ENCODE peak calls at places on chromosomes 5 and 9, in six cellular contexts. M is mesenchymal stem cell, A is hepatocyte, D is MM.1S, G is neural progenitor cell, T is fibroblast of lung. J is an unnamed sample.
A peak's percentile ranks its signal among the peaks of the same experiment; 100 is the strongest.

GRCh38 chr5:115246361-115246991 is 16.2 kb downstream of the PGGT1B start:
- DNase-seq in G (peak; percentile 54), M (peak; percentile 57), A (peak; percentile 40), D (peak; percentile 44), T (peak; percentile 60), J (peak; percentile 26)

GRCh38 chr5:16784843-16785791 is 151.0 kb downstream of the MYO10 start:
- DNase-seq in G (no peak), A (no peak), D (no peak), T (no peak), M (no peak), J (no peak)

GRCh38 chr5:73120222-73121108 is at the start of gene TMEM171:
- DNase-seq in A (peak; percentile 79), D (no peak), T (peak; percentile 14), G (peak; percentile 87), M (peak; percentile 30), J (peak; percentile 73)

GRCh38 chr5:110916373-110917049 is 155.0 kb upstream of the TSLP start:
- DNase-seq in M (peak; percentile 98), D (no peak), A (peak; percentile 70), T (peak; percentile 94), G (peak; percentile 23), J (peak; percentile 77)

GRCh38 chr5:111517853-111518501 is 5.6 kb upstream of the STARD4 start:
- DNase-seq in A (no peak), D (no peak), M (no peak), T (no peak), G (no peak), J (no peak)

GRCh38 chr5:102453716-102454115 is 45.1 kb downstream of the SLCO6A1 start:
- DNase-seq in T (no peak), D (peak; percentile 65), A (no peak), G (no peak), M (peak; percentile 41), J (no peak)

GRCh38 chr5:110909415-110909814 is 162.1 kb upstream of the TSLP start:
- DNase-seq in A (no peak), M (no peak), G (no peak), D (no peak), T (no peak), J (no peak)

GRCh38 chr5:111737716-111738115 is 19.3 kb downstream of the NREP start:
- DNase-seq in M (peak; percentile 59), T (peak; percentile 80), D (no peak), G (no peak), A (no peak), J (no peak)

GRCh38 chr5:9775339-9775738 is 145.2 kb upstream of the TAS2R1 start:
- DNase-seq in D (no peak), G (no peak), T (no peak), A (no peak), M (no peak), J (no peak)

GRCh38 chr5:22341406-22341805 is 511.7 kb downstream of the CDH12 start:
- DNase-seq in A (no peak), M (no peak), T (no peak), G (no peak), D (no peak), J (no peak)

GRCh38 chr5:9198399-9198798 is 347.5 kb downstream of the SEMA5A start:
- DNase-seq in G (peak; percentile 40), M (peak; percentile 44), T (peak; percentile 53), D (no peak), A (no peak), J (no peak)

GRCh38 chr9:136686794-136687711 is at the start of gene AGPAT2:
- DNase-seq in M (peak; percentile 51), T (peak; percentile 45), D (no peak), G (peak; percentile 68), A (peak; percentile 93), J (peak; percentile 51)

GRCh38 chr5:78213799-78214198 is 80.7 kb downstream of the AP3B1 start:
- DNase-seq in G (no peak), T (no peak), A (no peak), D (no peak), M (no peak), J (no peak)

GRCh38 chr5:107476783-107477182 is 194.0 kb downstream of the EFNA5 start:
- DNase-seq in T (no peak), D (peak; percentile 91), A (peak; percentile 30), M (peak; percentile 75), G (no peak), J (no peak)

GRCh38 chr9:21904371-21904770 is 89.8 kb downstream of the CDKN2A start:
- DNase-seq in T (no peak), A (no peak), M (no peak), G (no peak), D (no peak), J (no peak)

GRCh38 chr5:132019857-132020555 is 8.5 kb upstream of the ACSL6 start:
- DNase-seq in G (no peak), D (peak; percentile 93), T (no peak), A (no peak), M (no peak), J (peak; percentile 46)

GRCh38 chr5:132369012-132369470 is 469 bp upstream of the SLC22A5 start:
- DNase-seq in A (peak; percentile 23), D (no peak), M (peak; percentile 27), T (peak; percentile 25), G (no peak), J (no peak)

GRCh38 chr9:132168347-132168746 is 6.5 kb downstream of the NTNG2 start:
- DNase-seq in T (no peak), D (no peak), M (no peak), A (no peak), G (no peak), J (peak; percentile 27)

GRCh38 chr5:127762412-127762811 is 59.2 kb downstream of the CCDC192 start:
- DNase-seq in G (no peak), T (no peak), A (no peak), D (no peak), M (no peak), J (no peak)

GRCh38 chr5:103519550-103519949 is 43.0 kb downstream of the NUDT12 start:
- DNase-seq in T (peak; percentile 1), M (no peak), G (peak; percentile 55), D (no peak), A (peak; percentile 19), J (no peak)

GRCh38 chr9:87502446-87503232 is 5.0 kb downstream of the DAPK1 start:
- DNase-seq in D (no peak), A (no peak), T (no peak), M (no peak), G (no peak), J (no peak)

GRCh38 chr9:89740722-89741121 is 135.9 kb downstream of the GADD45G start:
- DNase-seq in G (no peak), T (no peak), D (peak; percentile 27), A (no peak), M (no peak), J (no peak)

GRCh38 chr5:100846722-100847121 is 56.4 kb downstream of the ST8SIA4 start:
- DNase-seq in A (no peak), G (no peak), D (no peak), M (no peak), T (peak; percentile 25), J (no peak)
- H2AFZ ChIP-seq in A (no peak overlapping the region), G (no peak overlapping the region), D (no peak overlapping the region), M (no peak overlapping the region), T (no peak overlapping the region), J (no peak overlapping the region)

DNA sequence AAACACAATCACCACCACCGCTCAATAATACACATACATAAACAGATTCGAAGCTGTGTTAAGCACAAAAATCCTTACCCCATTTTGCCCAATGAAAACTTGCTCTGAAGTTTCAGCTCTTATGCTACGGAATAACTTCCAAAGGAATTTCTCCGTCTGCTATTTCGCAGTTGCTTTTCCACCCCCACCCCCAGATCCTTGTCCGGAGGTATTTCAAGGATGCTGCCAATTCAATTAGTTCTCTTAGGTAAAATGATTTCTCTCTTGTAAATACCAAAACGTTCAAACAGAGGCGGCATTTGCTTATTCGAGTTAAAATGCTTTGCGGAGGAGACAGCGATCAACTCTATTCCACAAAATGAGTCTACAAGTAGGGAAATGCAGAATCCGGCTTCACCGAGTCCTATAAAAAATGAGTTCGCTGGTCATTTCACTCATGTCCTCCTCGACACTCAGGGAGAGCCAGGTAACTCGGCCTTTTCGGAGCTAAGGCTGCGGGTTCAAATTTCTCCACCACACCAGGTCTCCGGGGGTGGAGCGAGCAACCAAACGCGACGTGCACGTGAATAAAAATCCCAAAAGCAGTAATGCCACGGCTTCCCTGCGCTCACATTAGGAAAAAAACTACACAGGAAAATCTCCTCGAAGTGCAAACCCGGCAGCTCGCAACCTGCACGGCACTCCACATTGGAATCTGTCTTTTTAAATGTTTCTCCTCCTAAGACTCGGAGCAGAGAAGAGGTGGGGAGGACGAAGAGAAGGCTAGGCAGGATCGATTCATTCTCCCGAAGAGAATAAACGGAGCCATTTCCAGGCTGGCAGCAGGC is 1.0 kb downstream of the HOMER1 start:
- DNase-seq in A (peak; percentile 38), M (peak; percentile 58), T (peak; percentile 41), D (no peak), G (peak; percentile 41), J (peak; percentile 48)
- H2AFZ ChIP-seq in A (peak overlapping the region; percentile 59), M (no peak overlapping the region), T (peak overlapping the region; percentile 74), D (peak overlapping the region; percentile 51), G (peak overlapping the region; percentile 23), J (peak overlapping the region; percentile 89)

GRCh38 chr5:174596429-174596828 is 128.0 kb upstream of the MSX2 start:
- DNase-seq in G (no peak), M (peak; percentile 32), D (no peak), T (peak; percentile 24), A (no peak), J (no peak)
- H2AFZ ChIP-seq in G (no peak overlapping the region), M (no peak overlapping the region), D (no peak overlapping the region), T (no peak overlapping the region), A (no peak overlapping the region), J (no peak overlapping the region)

GRCh38 chr9:35929188-35929718 is 20.0 kb downstream of the SPAAR start:
- DNase-seq in D (no peak), A (no peak), M (no peak), T (no peak), G (no peak), J (no peak)

GRCh38 chr9:35919212-35920003 is 10.1 kb downstream of the SPAAR start:
- DNase-seq in T (no peak), M (no peak), A (no peak), D (no peak), G (no peak), J (no peak)

GRCh38 chr9:35920004-35920658 is 10.8 kb downstream of the SPAAR start:
- DNase-seq in M (peak; percentile 48), A (peak; percentile 68), T (no peak), D (no peak), G (no peak), J (no peak)

GRCh38 chr9:35923598-35923926 is 14.3 kb downstream of the SPAAR start:
- DNase-seq in A (no peak), G (no peak), D (no peak), T (no peak), M (no peak), J (no peak)

DNA sequence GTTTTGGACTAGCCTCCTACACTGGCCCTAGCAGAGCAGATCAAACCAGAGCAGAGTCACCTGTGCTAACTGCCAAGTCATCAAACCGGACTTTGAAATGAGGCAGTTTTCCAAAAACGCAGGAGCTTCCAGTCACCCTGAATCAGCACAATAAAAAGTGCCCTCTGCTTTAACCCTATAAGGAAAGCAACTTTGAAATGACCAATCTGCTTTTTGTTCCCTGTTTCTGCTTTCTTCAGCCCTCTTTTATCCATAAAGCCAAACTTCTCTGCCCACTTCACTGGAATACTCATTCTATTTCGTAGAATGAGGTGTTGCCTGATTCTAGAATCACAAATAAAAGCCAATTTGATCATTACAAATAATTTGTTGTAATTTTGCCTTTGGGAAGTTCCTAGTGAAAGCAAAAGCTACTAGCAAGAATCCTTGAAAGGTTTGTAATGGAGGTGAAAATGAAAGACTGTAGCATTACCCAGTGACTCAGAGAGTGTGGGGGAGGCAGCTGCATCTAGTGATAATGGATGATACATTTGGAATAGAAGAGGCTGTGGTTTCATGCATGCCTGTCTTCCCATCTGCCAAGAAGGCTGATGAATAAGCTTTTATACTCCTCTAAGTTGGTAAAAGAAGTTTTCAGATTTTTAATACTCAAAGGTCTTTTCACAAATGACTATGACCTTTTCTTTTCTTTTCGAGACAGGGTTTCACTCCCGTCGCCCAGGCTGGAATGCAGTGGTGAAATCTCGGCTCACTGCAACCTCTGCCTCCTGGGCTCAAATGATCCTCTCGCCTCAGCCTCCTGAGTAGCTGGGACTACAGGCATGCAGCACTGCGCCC is 14.9 kb downstream of the SPAAR start:
- DNase-seq in D (peak; percentile 68), T (peak; percentile 90), G (no peak), M (peak; percentile 87), A (peak; percentile 57), J (peak; percentile 91)
- H2AFZ ChIP-seq in D (peak overlapping the region; percentile 54), T (no peak overlapping the region), G (no peak overlapping the region), M (no peak overlapping the region), A (peak overlapping the region; percentile 11), J (peak overlapping the region; percentile 68)